ENCODE peak calls at places on chromosomes 12 and 14, in four cellular contexts. T is mesenchymal stem cell, G is gastrocnemius medialis, R is H7. X is an unnamed sample. For H3K36me3, the result is how much of the 10 kb centered on the place peaks cover.

GRCh38 chr12:75526655-75527511 is 15.5 kb upstream of the KRR1 start:
- DNase-seq in T (peak), G (no peak), R (peak), X (no peak)

GRCh38 chr14:69133206-69134125 is 19.5 kb downstream of the DCAF5 start:
- DNase-seq in T (peak), G (peak), R (no peak), X (no peak)

GRCh38 chr14:102209224-102209966 is 69.7 kb downstream of the WDR20 start:
- DNase-seq in T (peak), G (peak), R (peak), X (no peak)

GRCh38 chr12:94169966-94170689 is 21.8 kb downstream of the PLXNC1 start:
- DNase-seq in T (peak), G (no peak), R (no peak), X (no peak)

GRCh38 chr12:118749656-118750055 is 231.7 kb upstream of the SRRM4 start:
- DNase-seq in T (no peak), G (no peak), R (no peak), X (no peak)

GRCh38 chr12:94831081-94831747 is 172.3 kb downstream of the NDUFA12 start:
- DNase-seq in T (no peak), G (no peak), R (no peak), X (no peak)

GRCh38 chr12:113287899-113288282 is 47.0 kb downstream of the SLC8B1 start:
- DNase-seq in T (no peak), G (no peak), R (no peak), X (no peak)

GRCh38 chr12:75738486-75738885 is 227.1 kb upstream of the KRR1 start:
- DNase-seq in T (peak), G (no peak), R (no peak), X (no peak)

GRCh38 chr12:64568313-64568712 is 42.0 kb upstream of the RASSF3 start:
- DNase-seq in T (no peak), G (no peak), R (no peak), X (no peak)

GRCh38 chr14:91624757-91625156 is 107.1 kb downstream of the CATSPERB start:
- DNase-seq in T (no peak), G (no peak), R (no peak), X (no peak)

GRCh38 chr14:36478782-36479181 is 41.2 kb downstream of the NKX2-1 start:
- DNase-seq in T (no peak), G (no peak), R (no peak), X (no peak)

GRCh38 chr14:93091666-93092065 is 24.1 kb downstream of the ITPK1 start:
- DNase-seq in T (no peak), G (no peak), R (peak), X (no peak)

GRCh38 chr14:36857842-36858445 is 196.3 kb downstream of the PAX9 start:
- DNase-seq in T (no peak), G (peak), R (no peak), X (no peak)

GRCh38 chr12:108567974-108568652 is 5.7 kb downstream of the ISCU start:
- DNase-seq in T (peak), G (no peak), R (no peak), X (no peak)

GRCh38 chr14:96225745-96226151 is 21.1 kb downstream of the BDKRB2 start:
- DNase-seq in T (peak), G (no peak), R (peak), X (no peak)

GRCh38 chr12:18165422-18165871 is 75.5 kb upstream of the RERGL start:
- DNase-seq in T (peak), G (no peak), R (no peak), X (no peak)

GRCh38 chr12:122067966-122068365 is 10.6 kb upstream of the MLXIP start:
- DNase-seq in T (peak), G (no peak), R (no peak), X (no peak)

GRCh38 chr14:105474478-105475268 is at the start of gene CRIP2:
- DNase-seq in T (peak), G (no peak), R (peak), X (no peak)

GRCh38 chr14:105476937-105477658 is 2.5 kb downstream of the CRIP2 start:
- DNase-seq in T (no peak), G (no peak), R (no peak), X (no peak)

GRCh38 chr14:105477659-105478623 is 3.3 kb downstream of the CRIP2 start:
- DNase-seq in T (no peak), G (no peak), R (no peak), X (no peak)

GRCh38 chr14:105475269-105475915 is 771 bp downstream of the CRIP2 start:
- DNase-seq in T (no peak), G (no peak), R (peak), X (no peak)

DNA sequence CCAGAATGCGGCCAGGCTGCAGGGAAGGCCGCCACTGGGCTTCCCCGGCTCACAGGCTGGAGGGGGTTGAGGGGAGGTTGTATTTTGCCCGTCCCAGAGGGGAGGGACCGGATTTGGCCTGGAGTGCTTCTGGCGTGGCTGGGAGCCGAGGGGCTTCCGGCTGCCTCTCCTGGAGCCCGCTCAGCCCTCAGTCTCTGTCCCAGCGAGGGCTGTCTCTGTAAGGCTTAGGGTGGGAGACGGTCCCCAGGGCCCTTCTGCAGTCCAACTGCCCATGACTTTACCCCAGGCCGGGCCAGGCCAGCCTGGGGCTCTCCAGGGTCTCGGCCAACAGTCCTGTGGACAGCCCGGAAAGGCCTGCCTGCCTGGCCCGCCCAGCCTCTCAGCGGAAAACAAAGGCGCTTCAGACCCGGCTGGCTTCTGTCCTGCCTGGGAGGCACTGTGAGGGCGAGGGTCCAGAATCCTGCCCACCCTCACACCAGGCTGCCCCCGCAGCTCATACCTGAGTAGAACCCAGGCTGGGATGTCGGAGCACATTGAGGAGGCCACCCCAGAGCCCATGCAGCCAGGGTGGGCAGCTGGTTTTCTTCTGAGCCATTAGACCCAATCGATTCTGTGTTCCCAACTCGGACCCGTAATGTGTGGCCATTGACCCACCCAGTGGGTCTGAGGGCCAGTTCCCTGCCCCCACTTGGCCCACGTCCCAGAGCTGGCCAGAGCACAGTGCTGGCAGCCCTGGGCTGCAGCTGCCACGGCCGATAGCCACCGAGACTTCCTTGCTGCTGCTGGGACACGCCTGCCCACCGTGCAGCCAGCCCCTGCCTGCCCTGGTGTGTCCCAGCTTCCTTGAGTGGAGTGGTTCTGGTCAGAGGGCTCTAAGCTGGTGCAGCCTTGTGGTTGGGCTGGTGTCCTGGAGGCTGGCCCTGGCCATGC is 1.6 kb downstream of the CRIP2 start:
- DNase-seq in T (peak), G (no peak), R (peak), X (no peak)
- H3K4me3 ChIP-seq in T (peak), G (peak), R (peak), X (peak)

DNA sequence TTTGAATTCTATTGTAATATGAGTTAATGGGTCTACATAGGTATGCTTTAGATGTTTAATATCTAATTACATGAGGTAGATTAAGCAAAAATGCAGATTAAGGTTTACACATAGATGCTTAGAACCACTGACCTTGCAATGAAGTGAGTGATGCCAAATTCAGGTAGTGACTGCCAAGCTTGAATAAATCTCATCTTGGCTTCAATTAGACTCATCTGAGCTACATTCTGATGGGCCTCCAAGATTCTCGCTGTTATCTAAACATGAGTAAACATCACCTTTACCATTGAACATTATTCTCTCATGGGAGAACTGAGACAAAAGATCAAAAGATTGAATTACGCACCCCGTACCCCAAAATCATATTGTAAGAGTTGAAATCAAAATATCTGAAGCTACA is 68.8 kb upstream of the GNPNAT1 start:
- DNase-seq in T (no peak), G (no peak), R (no peak), X (no peak)
- H3K36me3 ChIP-seq in T (half or more), G (under half), R (under half), X (under half)

GRCh38 chr14:103880986-103881926 is 33.9 kb upstream of the PPP1R13B start:
- DNase-seq in T (no peak), G (no peak), R (no peak), X (no peak)
- H3K4me3 ChIP-seq in T (peak), G (no peak), R (no peak), X (peak)

GRCh38 chr12:109962388-109962787 is 33.8 kb downstream of the GIT2 start:
- DNase-seq in T (no peak), G (no peak), R (no peak), X (no peak)
- H3K36me3 ChIP-seq in T (half or more), G (under half), R (under half), X (under half)

GRCh38 chr14:88380405-88380804 is 5.1 kb upstream of the SPATA7 start:
- DNase-seq in T (no peak), G (no peak), R (no peak), X (no peak)

GRCh38 chr14:88385212-88386101 is at the start of gene SPATA7:
- DNase-seq in T (peak), G (peak), R (peak), X (peak)

GRCh38 chr14:88388741-88389282 is 3.4 kb downstream of the SPATA7 start:
- DNase-seq in T (no peak), G (no peak), R (no peak), X (no peak)

GRCh38 chr14:88384653-88385205 is 728 bp upstream of the SPATA7 start:
- DNase-seq in T (peak), G (no peak), R (no peak), X (no peak)

DNA sequence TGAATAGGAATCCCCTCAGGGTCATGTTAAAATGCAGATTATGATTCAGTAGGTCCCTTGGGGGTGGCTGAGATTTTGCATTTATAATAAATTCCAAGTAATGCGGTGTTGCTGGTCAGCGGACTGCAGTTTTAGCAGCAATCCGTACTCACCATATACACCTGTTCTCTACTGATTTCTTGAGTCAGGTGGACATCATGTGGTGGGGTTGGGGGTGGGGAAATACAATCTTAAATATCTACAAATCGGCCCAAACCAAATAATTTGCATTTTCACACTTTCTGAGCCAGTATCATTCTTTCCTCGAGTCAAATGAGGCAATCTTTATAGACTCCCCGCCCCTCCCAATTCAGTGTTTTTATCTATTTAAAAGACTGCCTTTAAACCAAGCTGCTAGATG is 938 bp downstream of the SPATA7 start:
- DNase-seq in T (no peak), G (no peak), R (no peak), X (no peak)
- H3K4me3 ChIP-seq in T (peak), G (peak), R (peak), X (peak)

DNA sequence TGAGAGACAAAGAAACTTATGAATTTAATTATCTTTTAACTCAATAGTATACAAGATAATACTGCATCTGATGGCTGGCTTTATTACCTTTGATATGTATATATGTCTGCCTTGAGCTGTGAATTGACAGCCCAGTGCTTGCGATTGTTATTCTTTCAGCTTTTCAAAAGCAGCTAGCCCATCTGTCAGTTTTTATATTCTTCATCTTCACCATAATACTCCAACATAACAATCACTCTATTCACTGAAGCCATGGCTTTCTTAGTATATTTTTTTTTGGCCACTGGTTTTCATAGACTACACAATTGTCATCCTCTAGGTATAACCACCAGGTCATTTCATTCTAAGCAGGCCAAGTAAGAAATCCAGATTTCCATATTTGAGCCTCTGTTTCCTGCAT is 1026.1 kb downstream of the FSCB start:
- DNase-seq in T (no peak), G (no peak), R (no peak), X (no peak)
- H3K36me3 ChIP-seq in T (under half), G (under half), R (under half), X (under half)

GRCh38 chr12:49201595-49202295 is 12.9 kb upstream of the TUBA1A start:
- DNase-seq in T (peak), G (no peak), R (no peak), X (no peak)
- H3K4me3 ChIP-seq in T (peak), G (no peak), R (no peak), X (peak)

GRCh38 chr14:104771374-104771773 is 18.4 kb downstream of the SIVA1 start:
- DNase-seq in T (no peak), G (no peak), R (no peak), X (no peak)

GRCh38 chr14:104774453-104775072 is 21.0 kb downstream of the AKT1 start:
- DNase-seq in T (no peak), G (no peak), R (no peak), X (no peak)

GRCh38 chr14:104773505-104774452 is 20.8 kb downstream of the SIVA1 start:
- DNase-seq in T (no peak), G (no peak), R (peak), X (no peak)

GRCh38 chr14:104771918-104772706 is 19.2 kb downstream of the SIVA1 start:
- DNase-seq in T (no peak), G (no peak), R (no peak), X (no peak)

DNA sequence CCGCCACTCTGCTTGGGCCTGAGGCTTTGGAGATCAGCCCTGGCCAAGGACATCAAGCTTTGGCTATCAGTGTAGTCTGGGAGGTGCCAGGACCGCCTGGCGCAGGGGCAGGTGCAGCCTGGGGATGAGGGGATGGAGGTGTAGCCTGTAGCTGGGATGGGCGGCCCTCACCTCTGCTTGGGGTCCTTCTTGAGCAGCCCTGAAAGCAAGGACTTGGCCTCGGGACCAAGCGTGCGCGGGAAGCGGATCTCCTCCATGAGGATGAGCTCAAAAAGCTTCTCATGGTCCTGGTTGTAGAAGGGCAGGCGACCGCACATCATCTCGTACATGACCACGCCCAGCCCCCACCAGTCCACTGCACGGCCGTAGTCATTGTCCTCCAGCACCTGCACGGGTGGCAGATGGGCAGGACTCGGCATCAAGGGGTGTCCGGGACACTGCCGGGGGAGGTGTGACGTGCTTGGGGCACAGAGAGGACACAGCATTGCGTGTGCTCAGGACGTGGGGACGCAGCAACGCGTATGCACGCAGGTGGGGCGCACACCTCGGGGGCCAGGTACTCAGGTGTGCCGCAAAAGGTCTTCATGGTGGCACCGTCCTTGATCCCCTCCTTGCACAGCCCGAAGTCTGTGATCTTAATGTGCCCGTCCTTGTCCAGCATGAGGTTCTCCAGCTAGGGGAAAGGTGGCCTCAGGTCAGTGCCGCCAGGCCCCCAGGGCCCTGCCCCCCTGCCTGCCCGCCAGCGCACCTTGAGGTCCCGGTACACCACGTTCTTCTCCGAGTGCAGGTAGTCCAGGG is 20.0 kb downstream of the SIVA1 start:
- DNase-seq in T (no peak), G (no peak), R (no peak), X (no peak)
- H3K36me3 ChIP-seq in T (half or more), G (under half), R (under half), X (under half)

GRCh38 chr12:124519741-124520140 is 47.7 kb downstream of the NCOR2 start:
- DNase-seq in T (peak), G (no peak), R (no peak), X (no peak)

GRCh38 chr12:124516850-124517249 is 50.6 kb downstream of the NCOR2 start:
- DNase-seq in T (no peak), G (no peak), R (no peak), X (no peak)

GRCh38 chr12:124517260-124518050 is 50.0 kb downstream of the NCOR2 start:
- DNase-seq in T (no peak), G (peak), R (peak), X (peak)

GRCh38 chr12:124520258-124520657 is 47.2 kb downstream of the NCOR2 start:
- DNase-seq in T (peak), G (no peak), R (no peak), X (peak)

DNA sequence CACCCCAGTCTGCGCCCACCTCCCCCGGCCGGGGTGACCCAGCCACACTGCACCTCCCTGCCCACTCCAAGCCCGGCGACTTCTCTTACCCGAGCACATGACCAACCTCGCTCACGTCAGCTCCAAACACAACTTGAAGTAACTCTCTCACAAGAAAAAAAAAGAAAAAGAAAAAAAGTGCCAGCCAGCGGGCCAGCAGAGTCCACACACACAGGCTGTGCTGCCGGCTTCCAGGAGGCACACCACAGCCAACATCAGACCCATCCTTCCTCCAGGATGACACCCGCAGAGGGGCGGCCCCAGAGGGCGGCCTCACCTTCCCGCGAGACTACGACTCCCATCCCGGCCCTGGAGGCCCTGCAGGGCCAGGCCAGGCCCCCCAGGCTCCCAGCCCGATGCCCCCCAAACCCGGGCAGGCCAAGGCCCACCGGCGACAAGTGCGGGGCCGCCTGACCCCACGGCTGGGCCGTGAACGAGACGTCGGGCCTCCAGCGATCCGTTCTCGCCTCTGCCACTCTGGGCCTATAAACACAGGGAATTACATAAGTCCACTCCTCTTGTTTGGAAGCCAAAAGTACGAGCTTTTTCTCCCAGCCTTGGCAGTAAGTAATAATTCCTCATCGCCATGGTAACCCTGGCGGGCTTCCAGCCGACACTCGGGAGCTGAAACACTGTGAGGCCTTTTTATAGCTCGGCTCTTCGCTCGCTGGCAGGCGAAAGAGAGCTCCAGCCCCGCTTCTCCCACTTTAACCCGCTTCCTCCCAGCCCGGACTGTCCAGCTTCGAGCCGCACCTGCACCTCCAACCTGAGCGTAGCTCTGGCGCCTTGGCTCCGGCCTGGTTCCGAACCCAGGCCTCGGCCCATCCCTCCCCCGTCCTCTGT is 49.1 kb downstream of the NCOR2 start:
- DNase-seq in T (peak), G (peak), R (peak), X (peak)
- H3K4me3 ChIP-seq in T (peak), G (peak), R (no peak), X (peak)

GRCh38 chr12:6843118-6843902 is 2.6 kb downstream of the GNB3 start:
- DNase-seq in T (no peak), G (no peak), R (peak), X (no peak)
- H3K36me3 ChIP-seq in T (half or more), G (under half), R (under half), X (under half)

X was measured in thoracic aorta.